ENCODE peak calls at places on chromosomes 5 and 9, in six cellular contexts. D is ELR, I is fibroblast of mammary gland, A is NCI-H1092, C is fibroblast of gingiva, T is HCT116. Z is an unnamed sample.

GRCh38 chr5:103218164-103218563 is 40.4 kb upstream of the MACIR start:
- DNase-seq in C (peak), A (no peak), D (peak), T (no peak), I (no peak), Z (no peak)

GRCh38 chr5:57412010-57412409 is 70.6 kb downstream of the ACTBL2 start:
- DNase-seq in T (no peak), A (no peak), C (peak), I (peak), D (peak), Z (peak)

GRCh38 chr5:69033690-69034089 is 60.1 kb upstream of the SLC30A5 start:
- DNase-seq in I (no peak), D (no peak), A (no peak), T (no peak), C (no peak), Z (no peak)

GRCh38 chr5:180172447-180173197 is 36.4 kb downstream of the RASGEF1C start:
- DNase-seq in A (peak), C (no peak), T (no peak), D (no peak), I (no peak), Z (no peak)

GRCh38 chr5:41636605-41637004 is 126.2 kb upstream of the PLCXD3 start:
- DNase-seq in D (peak), T (peak), I (peak), C (no peak), A (peak), Z (peak)

GRCh38 chr9:129173296-129174101 is 4.6 kb downstream of the IER5L start:
- DNase-seq in I (no peak), D (peak), C (peak), A (no peak), T (no peak), Z (no peak)

GRCh38 chr5:105952875-105953274 is 1717.9 kb downstream of the EFNA5 start:
- DNase-seq in A (peak), T (no peak), I (peak), C (peak), D (no peak), Z (no peak)

GRCh38 chr9:76150016-76150415 is 244.2 kb downstream of the RFK start:
- DNase-seq in D (no peak), A (no peak), C (no peak), I (no peak), T (no peak), Z (no peak)

GRCh38 chr9:122070728-122071127 is 22.4 kb downstream of the TTLL11 start:
- DNase-seq in I (no peak), T (no peak), C (no peak), D (no peak), A (no peak), Z (no peak)

GRCh38 chr9:73152445-73152844 is 780 bp downstream of the ANXA1 start:
- DNase-seq in C (no peak), A (no peak), I (peak), T (no peak), D (peak), Z (peak)

GRCh38 chr5:144028644-144029043 is 141.8 kb downstream of the YIPF5 start:
- DNase-seq in C (peak), T (no peak), A (peak), I (peak), D (peak), Z (no peak)

GRCh38 chr9:99947395-99947794 is 40.9 kb downstream of the STX17 start:
- DNase-seq in T (no peak), C (no peak), A (no peak), D (no peak), I (no peak), Z (no peak)

GRCh38 chr5:76781775-76782174 is 37.1 kb upstream of the F2RL1 start:
- DNase-seq in A (no peak), C (no peak), I (no peak), T (no peak), D (no peak), Z (no peak)

GRCh38 chr5:69431424-69432303 is 16.7 kb downstream of the MARVELD2 start:
- DNase-seq in I (no peak), A (no peak), C (no peak), D (no peak), T (no peak), Z (no peak)

GRCh38 chr5:118921946-118922345 is 66.4 kb downstream of the DTWD2 start:
- DNase-seq in T (no peak), C (peak), I (no peak), D (no peak), A (no peak), Z (no peak)

GRCh38 chr5:6576861-6577501 is 55.9 kb downstream of the NSUN2 start:
- DNase-seq in T (peak), D (peak), A (peak), C (peak), I (peak), Z (peak)

GRCh38 chr5:67693956-67694564 is 497.5 kb upstream of the CD180 start:
- DNase-seq in D (no peak), A (no peak), I (peak), C (peak), T (no peak), Z (no peak)

GRCh38 chr5:150138551-150139265 is 16.9 kb downstream of the PDGFRB start:
- DNase-seq in T (no peak), C (peak), A (no peak), D (peak), I (peak), Z (no peak)

GRCh38 chr9:4549751-4550295 is 59.6 kb downstream of the SLC1A1 start:
- DNase-seq in A (no peak), C (no peak), D (no peak), T (no peak), I (peak), Z (no peak)

GRCh38 chr9:126591083-126591482 is 22.6 kb upstream of the LMX1B start:
- DNase-seq in I (peak), T (no peak), C (no peak), A (no peak), D (peak), Z (peak)

GRCh38 chr9:7228786-7229185 is 471.0 kb downstream of the KDM4C start:
- DNase-seq in A (no peak), D (no peak), T (no peak), I (no peak), C (no peak), Z (no peak)

GRCh38 chr5:88926774-88927173 is 43.8 kb upstream of the MEF2C start:
- DNase-seq in C (no peak), A (no peak), I (no peak), T (no peak), D (no peak), Z (no peak)

GRCh38 chr5:435961-436640 is 6.9 kb upstream of the EXOC3 start:
- DNase-seq in T (no peak), C (peak), I (peak), A (no peak), D (peak), Z (peak)

GRCh38 chr5:17912794-17913193 is 278.5 kb downstream of the TAF11L14 start:
- DNase-seq in D (no peak), I (no peak), A (no peak), C (no peak), T (no peak), Z (no peak)

GRCh38 chr9:93450817-93451761 is at the start of gene FAM120A:
- DNase-seq in I (peak), D (peak), A (peak), T (peak), C (peak), Z (peak)

GRCh38 chr5:74567351-74567870 is 73.1 kb downstream of the ENC1 start:
- DNase-seq in D (no peak), T (no peak), I (no peak), A (no peak), C (no peak), Z (no peak)

GRCh38 chr9:5008206-5008605 is 23.1 kb downstream of the JAK2 start:
- DNase-seq in T (no peak), A (no peak), C (no peak), D (peak), I (peak), Z (no peak)

GRCh38 chr5:2741946-2742345 is 9.5 kb downstream of the IRX2 start:
- DNase-seq in A (no peak), I (no peak), T (no peak), C (no peak), D (no peak), Z (no peak)

GRCh38 chr9:70902705-70903131 is 218.7 kb downstream of the TRPM3 start:
- DNase-seq in C (peak), T (no peak), I (peak), A (no peak), D (peak), Z (peak)

GRCh38 chr5:107958861-107959260 is 288.1 kb upstream of the EFNA5 start:
- DNase-seq in C (no peak), D (no peak), T (no peak), I (no peak), A (no peak), Z (no peak)

Z was measured in SW480.